ENCODE peak calls at places on chromosomes 7 and 10, in six cellular contexts. U is CD8-positive, alpha-beta T cell; T is iris pigment epithelial cell; Q is CD8-positive, alpha-beta memory T cell; W is left ventricle myocardium inferior; D is uterus. G is an unnamed sample.

GRCh38 chr7:55432937-55433784 is 68.0 kb downstream of the LANCL2 start:
- DNase-seq in T (peak; percentile 46), W (no peak), D (no peak), U (no peak), Q (peak; percentile 26), G (peak; percentile 76)

GRCh38 chr10:132238371-132239125 is 51.8 kb downstream of the DPYSL4 start:
- DNase-seq in D (no peak), T (no peak), W (no peak), Q (no peak), U (no peak), G (no peak)

GRCh38 chr7:142956951-142957623 is 5.1 kb downstream of the KEL start:
- DNase-seq in Q (no peak), T (peak; percentile 17), U (no peak), W (no peak), D (no peak), G (no peak)

GRCh38 chr10:69703766-69704191 is 73.7 kb downstream of the FAM241B start:
- DNase-seq in Q (no peak), U (no peak), T (peak; percentile 99), D (no peak), W (no peak), G (peak; percentile 4)

GRCh38 chr7:20276705-20277472 is 53.8 kb upstream of the ITGB8 start:
- DNase-seq in U (no peak), T (no peak), Q (no peak), D (no peak), W (no peak), G (no peak)

GRCh38 chr10:23422003-23422411 is 16.9 kb upstream of the OTUD1 start:
- DNase-seq in T (peak; percentile 8), D (no peak), U (no peak), W (no peak), Q (no peak), G (no peak)

GRCh38 chr10:102202386-102202785 is 23.7 kb upstream of the ELOVL3 start:
- DNase-seq in D (no peak), T (no peak), W (no peak), Q (no peak), U (no peak), G (no peak)

GRCh38 chr7:37817219-37817618 is 31.2 kb upstream of the NME8 start:
- DNase-seq in Q (no peak), T (no peak), U (no peak), W (no peak), D (no peak), G (no peak)

GRCh38 chr10:124364674-124365073 is 54.0 kb downstream of the OAT start:
- DNase-seq in T (no peak), Q (no peak), U (no peak), W (no peak), D (no peak), G (no peak)

GRCh38 chr7:18503068-18503859 is 7.7 kb downstream of the HDAC9 start:
- DNase-seq in D (no peak), Q (no peak), T (no peak), W (no peak), U (no peak), G (no peak)

GRCh38 chr7:55469271-55469681 is 103.0 kb downstream of the VOPP1 start:
- DNase-seq in Q (peak; percentile 63), W (no peak), T (no peak), D (no peak), U (peak; percentile 71), G (no peak)